ENCODE peak calls at places on chromosomes 6 and 20, in four cellular contexts. Y, J, M and B are unnamed samples.

GRCh38 chr6:158033077-158033750 is 51.6 kb downstream of the SYNJ2 start:
- DNase-seq in Y (no peak), J (peak), M (no peak), B (no peak)

GRCh38 chr6:158361961-158362634 is 49.8 kb downstream of the TULP4 start:
- DNase-seq in Y (no peak), J (no peak), M (peak), B (peak)

GRCh38 chr6:71387179-71387578 is 98.6 kb downstream of the OGFRL1 start:
- DNase-seq in Y (no peak), J (no peak), M (peak), B (no peak)

GRCh38 chr6:116933488-116933887 is 56.4 kb downstream of the RFX6 start:
- DNase-seq in Y (no peak), J (no peak), M (no peak), B (no peak)

GRCh38 chr20:62699296-62699695 is 9.3 kb upstream of the NTSR1 start:
- DNase-seq in Y (no peak), J (no peak), M (no peak), B (no peak)

GRCh38 chr20:38143646-38144554 is 21.2 kb downstream of the TGM2 start:
- DNase-seq in Y (peak), J (no peak), M (peak), B (peak)

GRCh38 chr6:63452117-63452516 is 120.2 kb upstream of the LOC128125822 start:
- DNase-seq in Y (no peak), J (no peak), M (no peak), B (no peak)

GRCh38 chr6:119184008-119184665 is 105.7 kb upstream of the FAM184A start:
- DNase-seq in Y (no peak), J (no peak), M (no peak), B (no peak)

GRCh38 chr6:105077592-105078463 is 102.0 kb downstream of the POPDC3 start:
- DNase-seq in Y (no peak), J (no peak), M (peak), B (no peak)

GRCh38 chr6:12331951-12332749 is 42.0 kb downstream of the EDN1 start:
- DNase-seq in Y (no peak), J (no peak), M (peak), B (peak)

DNA sequence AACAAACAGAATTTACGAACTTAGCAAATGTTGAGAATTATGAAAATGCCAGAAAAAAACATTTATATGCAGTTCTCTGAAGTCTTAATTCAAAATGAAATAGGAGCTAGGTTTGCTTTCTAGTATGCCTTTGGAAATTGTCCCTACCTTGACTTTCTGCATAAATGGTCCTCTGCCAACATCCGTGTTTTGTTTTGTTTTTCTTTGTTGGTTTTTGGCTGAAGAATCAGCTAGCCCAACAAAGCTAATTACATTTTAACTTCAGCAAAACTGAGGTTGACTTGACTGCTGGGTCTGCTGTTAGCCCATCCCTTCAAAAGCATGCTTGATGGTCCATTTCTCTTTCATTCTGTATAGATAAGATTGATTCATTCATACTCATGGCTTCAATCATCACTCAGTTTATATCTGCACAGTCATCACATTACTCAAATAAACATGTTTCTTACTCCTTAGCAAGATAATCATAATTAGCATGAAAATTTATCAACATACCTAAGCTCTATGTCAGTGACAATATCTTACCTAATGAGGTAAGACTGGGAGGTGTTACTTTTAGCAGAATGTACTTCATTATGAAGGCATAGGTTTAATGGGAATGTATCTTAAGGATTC is 76.4 kb downstream of the ADGRB3 start:
- DNase-seq in Y (no peak), J (no peak), M (no peak), B (no peak)
- H3K4me3 ChIP-seq in Y (peak), J (no peak), M (no peak), B (no peak)

GRCh38 chr6:54877713-54878317 is 31.2 kb downstream of the FAM83B start:
- DNase-seq in Y (no peak), J (no peak), M (no peak), B (peak)

GRCh38 chr6:54876871-54877270 is 30.3 kb downstream of the FAM83B start:
- DNase-seq in Y (no peak), J (no peak), M (no peak), B (no peak)

GRCh38 chr6:54878705-54879104 is 32.1 kb downstream of the FAM83B start:
- DNase-seq in Y (no peak), J (no peak), M (no peak), B (no peak)

GRCh38 chr6:54881066-54881733 is 34.6 kb downstream of the FAM83B start:
- DNase-seq in Y (no peak), J (no peak), M (no peak), B (no peak)

GRCh38 chr6:54879188-54879985 is 32.8 kb downstream of the FAM83B start:
- DNase-seq in Y (no peak), J (no peak), M (no peak), B (no peak)
- H3K4me3 ChIP-seq in Y (no peak), J (no peak), M (no peak), B (no peak)

GRCh38 chr6:28354688-28355554 is 5.2 kb downstream of the ZKSCAN3 start:
- DNase-seq in Y (no peak), J (no peak), M (no peak), B (no peak)

GRCh38 chr6:28351493-28351925 is 1.8 kb downstream of the ZKSCAN3 start:
- DNase-seq in Y (no peak), J (no peak), M (no peak), B (no peak)

GRCh38 chr6:28353981-28354676 is 4.4 kb downstream of the ZKSCAN3 start:
- DNase-seq in Y (peak), J (peak), M (peak), B (peak)

GRCh38 chr6:28351087-28351486 is 1.3 kb downstream of the ZKSCAN3 start:
- DNase-seq in Y (no peak), J (no peak), M (no peak), B (no peak)

GRCh38 chr6:28353356-28353755 is 3.6 kb downstream of the ZKSCAN3 start:
- DNase-seq in Y (no peak), J (no peak), M (no peak), B (no peak)
- H3K4me3 ChIP-seq in Y (peak), J (peak), M (no peak), B (peak)

DNA sequence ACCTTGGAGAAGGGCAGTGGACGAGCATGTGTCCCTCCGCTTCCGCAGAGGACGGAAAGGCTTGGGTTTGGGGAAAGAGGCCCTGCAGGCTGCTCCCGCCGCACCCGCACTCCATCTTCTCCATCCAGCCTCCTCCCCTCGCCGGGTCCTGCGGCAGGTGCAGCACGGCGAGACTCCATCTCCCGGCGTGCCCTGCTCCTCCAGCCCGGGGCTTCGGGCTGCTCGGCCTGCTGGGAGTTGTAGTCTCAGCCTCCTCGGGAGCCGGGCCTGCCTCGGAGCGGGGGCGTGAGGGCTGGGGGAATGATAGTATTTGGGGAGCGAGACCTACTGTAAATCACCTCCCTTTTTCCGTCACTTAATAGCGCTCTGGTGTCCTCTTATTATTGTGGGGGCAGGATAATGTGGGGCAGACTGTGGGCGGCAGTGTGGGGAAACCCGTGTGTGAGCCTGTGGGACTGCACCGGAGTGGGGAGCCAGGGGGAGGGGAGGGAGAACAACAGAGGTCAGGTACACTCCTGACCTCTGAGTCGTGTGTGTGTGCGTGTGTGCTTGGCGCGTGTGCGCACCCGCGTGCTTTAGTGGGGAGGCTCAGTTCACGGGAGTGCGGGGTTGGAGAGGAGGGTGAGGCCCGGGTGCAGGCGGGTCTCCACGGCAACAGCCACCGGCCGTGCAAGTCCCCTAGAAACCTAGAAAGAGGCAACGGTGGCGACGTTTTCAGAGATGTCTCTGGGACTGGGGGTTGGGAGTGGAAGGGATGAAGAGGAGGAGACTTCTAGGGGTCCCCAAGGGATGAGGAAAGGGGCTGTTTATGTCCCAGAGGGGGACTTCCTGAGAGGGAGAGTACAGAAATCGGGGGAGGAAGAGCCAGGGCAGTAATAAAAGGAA is 4.1 kb downstream of the TTBK1 start:
- DNase-seq in Y (peak), J (peak), M (no peak), B (no peak)
- H3K4me3 ChIP-seq in Y (peak), J (peak), M (peak), B (peak)

DNA sequence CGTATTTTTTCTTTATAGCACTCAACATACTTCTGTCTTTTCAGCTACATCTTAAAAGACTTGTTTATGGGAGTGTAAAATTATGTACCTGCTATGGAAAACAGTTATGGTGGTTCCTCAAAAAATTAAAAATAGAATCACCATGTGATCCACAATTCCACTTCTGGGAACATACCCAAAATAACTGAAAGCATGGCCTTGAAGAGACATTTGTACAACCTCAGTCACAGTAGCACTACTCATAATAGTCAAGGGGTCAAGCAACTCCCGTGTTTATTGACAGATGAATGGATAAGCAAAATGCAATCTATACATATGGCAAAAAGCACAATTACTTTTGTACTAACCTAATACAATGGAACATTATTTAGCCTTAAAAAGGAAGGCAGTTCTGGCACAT is 74.5 kb downstream of the METTL24 start:
- DNase-seq in Y (no peak), J (no peak), M (no peak), B (no peak)
- H3K4me3 ChIP-seq in Y (no peak), J (no peak), M (no peak), B (no peak)

DNA sequence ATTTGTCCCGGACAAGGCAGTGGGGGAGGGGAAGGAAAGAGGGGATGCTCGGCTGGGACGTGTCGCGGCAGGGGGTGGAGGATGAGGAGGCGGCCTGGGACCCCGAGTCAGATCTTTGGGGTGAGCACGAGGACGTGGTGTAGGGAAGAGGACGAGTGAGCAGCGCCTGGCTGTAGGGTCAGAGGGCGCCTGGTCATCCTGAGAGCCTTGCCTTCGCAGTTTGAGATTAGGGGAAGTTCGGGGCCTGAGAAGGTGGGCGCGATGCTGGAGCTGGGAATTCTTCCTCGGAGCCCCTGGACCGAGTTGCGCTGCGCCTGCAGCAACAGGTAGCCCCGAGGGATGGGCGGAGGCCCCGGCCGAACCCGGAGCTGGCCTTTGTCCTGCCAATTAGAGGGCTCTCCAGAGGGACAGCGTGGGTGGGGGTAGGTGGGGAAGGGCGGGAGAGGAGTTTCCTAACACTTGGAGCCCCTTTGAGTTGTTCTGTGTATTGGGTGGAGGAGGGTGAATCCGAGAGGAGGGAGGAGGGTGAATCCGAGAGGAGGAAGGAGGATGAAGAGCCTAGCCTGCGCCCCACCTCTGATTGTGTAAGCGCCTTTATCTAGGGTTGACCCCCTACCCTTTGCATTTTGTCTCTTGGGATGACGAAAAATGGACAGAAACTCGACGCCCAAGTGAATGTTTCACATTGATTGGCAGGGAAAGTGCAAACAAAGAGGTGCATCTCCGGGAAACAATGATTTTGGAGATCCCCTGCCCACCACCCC is 72.1 kb downstream of the SOX4 start:
- DNase-seq in Y (no peak), J (no peak), M (no peak), B (no peak)
- H3K4me3 ChIP-seq in Y (peak), J (peak), M (peak), B (peak)

GRCh38 chr6:131250121-131250520 is 114.9 kb downstream of the AKAP7 start:
- DNase-seq in Y (peak), J (peak), M (peak), B (no peak)
- H3K4me3 ChIP-seq in Y (peak), J (peak), M (peak), B (peak)